ENCODE peak calls at places on chromosomes 2 and 18, in ten cellular contexts. I is choroid plexus epithelial cell, N is AG10803, Q is psoas muscle, T is ovary, A is colonic mucosa, O is A549, K is MCF 10A, D is natural killer cell, H is body of pancreas. W is an unnamed sample.

GRCh38 chr2:172931923-172932520 is 143.6 kb upstream of the MAP3K20 start:
- DNase-seq in I (peak), N (peak), Q (peak), T (peak), A (peak), O (peak), K (peak), D (no peak), H (peak), W (peak)

GRCh38 chr2:23637011-23637778 is 252.2 kb downstream of the KLHL29 start:
- DNase-seq in I (peak), N (peak), Q (no peak), T (no peak), A (no peak), O (no peak), K (no peak), D (no peak), H (no peak), W (no peak)

GRCh38 chr18:34522627-34523026 is 187.5 kb upstream of the DTNA start:
- DNase-seq in I (no peak), N (no peak), Q (peak), T (no peak), A (no peak), O (no peak), K (no peak), D (no peak), H (peak), W (no peak)

GRCh38 chr2:157894694-157895450 is 18.7 kb upstream of the ACVR1 start:
- DNase-seq in I (peak), N (peak), Q (peak), T (no peak), A (no peak), O (no peak), K (peak), D (no peak), H (no peak), W (no peak)

GRCh38 chr2:163374282-163374681 is 361.5 kb downstream of the FIGN start:
- DNase-seq in I (no peak), N (no peak), Q (no peak), T (no peak), A (no peak), O (no peak), K (no peak), D (no peak), H (no peak), W (no peak)

GRCh38 chr2:62424899-62425298 is 81.1 kb downstream of the TMEM17 start:
- DNase-seq in I (no peak), N (no peak), Q (no peak), T (no peak), A (no peak), O (peak), K (peak), D (no peak), H (no peak), W (no peak)

GRCh38 chr2:156253765-156254164 is 78.8 kb downstream of the NR4A2 start:
- DNase-seq in I (no peak), N (no peak), Q (no peak), T (no peak), A (no peak), O (no peak), K (no peak), D (no peak), H (no peak), W (no peak)

GRCh38 chr2:150389487-150389886 is 98.0 kb downstream of the RND3 start:
- DNase-seq in I (peak), N (peak), Q (no peak), T (no peak), A (no peak), O (no peak), K (no peak), D (no peak), H (no peak), W (no peak)

GRCh38 chr2:144650886-144651285 is 131.0 kb upstream of the ZEB2 start:
- DNase-seq in I (no peak), N (peak), Q (no peak), T (no peak), A (no peak), O (no peak), K (no peak), D (no peak), H (no peak), W (no peak)

GRCh38 chr2:218180728-218181127 is 14.0 kb upstream of the CXCR1 start:
- DNase-seq in I (no peak), N (no peak), Q (no peak), T (no peak), A (peak), O (no peak), K (no peak), D (no peak), H (no peak), W (no peak)

GRCh38 chr2:47008381-47009280 is 93.0 kb upstream of the MCFD2 start:
- DNase-seq in I (peak), N (peak), Q (peak), T (peak), A (no peak), O (no peak), K (no peak), D (no peak), H (peak), W (no peak)

GRCh38 chr18:53093650-53094049 is 753.7 kb downstream of the DCC start:
- DNase-seq in I (no peak), N (no peak), Q (no peak), T (no peak), A (no peak), O (no peak), K (no peak), D (no peak), H (no peak), W (no peak)

GRCh38 chr2:151367571-151367970 is 10.2 kb downstream of the TNFAIP6 start:
- DNase-seq in I (peak), N (peak), Q (no peak), T (no peak), A (no peak), O (no peak), K (no peak), D (no peak), H (no peak), W (no peak)

GRCh38 chr2:134436706-134437105 is 182.8 kb downstream of the MGAT5 start:
- DNase-seq in I (no peak), N (peak), Q (no peak), T (no peak), A (no peak), O (no peak), K (no peak), D (no peak), H (no peak), W (no peak)

GRCh38 chr18:10242922-10243680 is 211.3 kb upstream of the APCDD1 start:
- DNase-seq in I (no peak), N (no peak), Q (no peak), T (no peak), A (no peak), O (no peak), K (no peak), D (no peak), H (no peak), W (no peak)
- TF ChIP-seq CTCF in I (no peak), N (no peak), Q (no peak), T (no peak), A (no peak), O (no peak), K (no peak), D (no peak), H (no peak), W (no peak)

GRCh38 chr2:128306081-128306930 is 12.4 kb downstream of the HS6ST1 start:
- DNase-seq in I (peak), N (peak), Q (peak), T (peak), A (peak), O (peak), K (peak), D (no peak), H (peak), W (no peak)
- TF ChIP-seq CTCF in I (peak), N (peak), Q (no peak), T (peak), A (no peak), O (peak), K (peak), D (no peak), H (no peak), W (no peak)

GRCh38 chr2:219457784-219458369 is 23.2 kb downstream of the SPEG start:
- DNase-seq in I (no peak), N (no peak), Q (no peak), T (no peak), A (no peak), O (peak), K (peak), D (no peak), H (no peak), W (no peak)
- TF ChIP-seq CTCF in I (no peak), N (no peak), Q (no peak), T (no peak), A (no peak), O (no peak), K (peak), D (no peak), H (no peak), W (no peak)

GRCh38 chr18:78984941-78985784 is 5.5 kb downstream of the SALL3 start:
- DNase-seq in I (peak), N (peak), Q (no peak), T (no peak), A (no peak), O (peak), K (peak), D (no peak), H (no peak), W (no peak)

GRCh38 chr18:78981652-78981955 is 2.0 kb downstream of the SALL3 start:
- DNase-seq in I (no peak), N (no peak), Q (no peak), T (no peak), A (no peak), O (no peak), K (no peak), D (no peak), H (no peak), W (no peak)

GRCh38 chr18:78982186-78982585 is 2.6 kb downstream of the SALL3 start:
- DNase-seq in I (no peak), N (no peak), Q (no peak), T (no peak), A (no peak), O (no peak), K (no peak), D (no peak), H (no peak), W (no peak)

GRCh38 chr18:78983530-78983929 is 3.9 kb downstream of the SALL3 start:
- DNase-seq in I (no peak), N (no peak), Q (no peak), T (no peak), A (no peak), O (no peak), K (no peak), D (no peak), H (no peak), W (no peak)

DNA sequence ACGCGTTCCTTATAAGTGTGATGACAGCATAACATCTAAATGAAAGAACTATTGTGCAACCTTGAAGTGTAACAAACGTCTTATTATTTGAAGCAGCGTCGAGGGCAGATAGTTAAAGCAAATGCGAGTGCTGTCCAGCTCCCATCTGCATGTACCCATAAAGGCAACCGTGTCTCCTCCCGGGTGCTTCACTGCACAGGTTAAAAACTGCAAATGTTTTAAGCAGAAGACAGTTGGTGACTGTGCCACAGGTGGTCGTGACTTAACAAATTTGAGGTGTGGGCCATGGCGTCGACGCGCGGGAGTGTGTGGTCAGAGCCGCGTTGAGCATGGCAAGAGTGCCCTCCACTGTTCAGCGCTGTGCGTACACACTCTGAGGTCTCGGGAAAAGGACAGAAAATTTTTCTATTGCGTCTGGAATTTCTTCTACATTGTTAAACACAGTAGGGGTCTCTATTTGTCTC is 6.4 kb downstream of the SALL3 start:
- DNase-seq in I (peak), N (no peak), Q (no peak), T (no peak), A (no peak), O (peak), K (peak), D (no peak), H (no peak), W (peak)
- TF ChIP-seq CTCF in I (peak), N (peak), Q (no peak), T (no peak), A (no peak), O (peak), K (peak), D (no peak), H (peak), W (no peak)

GRCh38 chr2:235740821-235741220 is 247.0 kb downstream of the AGAP1 start:
- DNase-seq in I (peak), N (no peak), Q (no peak), T (no peak), A (no peak), O (peak), K (peak), D (no peak), H (no peak), W (peak)
- TF ChIP-seq CTCF in I (peak), N (peak), Q (no peak), T (no peak), A (no peak), O (peak), K (peak), D (no peak), H (no peak), W (peak)

DNA sequence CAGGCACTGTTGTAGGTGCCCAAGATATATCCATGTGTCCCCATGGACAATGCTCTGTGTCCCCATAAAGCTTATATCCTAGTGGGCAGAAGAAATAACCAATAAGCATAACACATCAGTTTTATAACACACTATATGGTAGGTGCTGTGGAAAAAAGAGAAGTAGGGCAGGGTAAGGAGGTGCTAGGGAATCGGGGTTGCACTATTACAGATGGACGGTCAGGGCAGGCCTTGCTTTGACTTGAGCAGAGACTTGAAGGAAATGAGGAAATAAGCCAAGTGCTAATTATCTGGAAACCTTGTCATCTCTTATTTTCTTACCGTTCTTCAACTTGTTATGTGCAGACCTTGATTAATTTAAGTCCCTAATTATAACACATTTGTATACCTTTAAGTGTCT is 82.0 kb downstream of the PHLPP1 start:
- DNase-seq in I (no peak), N (no peak), Q (no peak), T (no peak), A (no peak), O (no peak), K (no peak), D (no peak), H (no peak), W (no peak)
- TF ChIP-seq CTCF in I (no peak), N (no peak), Q (no peak), T (no peak), A (no peak), O (no peak), K (no peak), D (no peak), H (no peak), W (no peak)

W was measured in Calu3.